ENCODE peak calls at places on chromosomes 5 and 9, in nine cellular contexts. K is RPMI7951; X is H4; V is fibroblast of lung; P is activated gamma-delta T cell treated with anti-CD3 and anti-CD28 coated beads, Interleukin-2, amount 50 U/mL, for 16 hours; G is Caki2; I is CD8-positive, alpha-beta T cell; L is left cardiac atrium; O is WERI-Rb-1. U is an unnamed sample.

GRCh38 chr5:65338606-65339151 is 143.0 kb downstream of the ADAMTS6 start:
- DNase-seq in G (no peak), I (no peak), L (no peak), X (no peak), K (peak; percentile 69), V (no peak), P (no peak), O (no peak), U (no peak)

GRCh38 chr5:87300744-87301143 is 33.1 kb downstream of the RASA1 start:
- DNase-seq in G (peak; percentile 66), P (peak; percentile 19), K (peak; percentile 95), X (peak; percentile 83), V (peak; percentile 84), I (no peak), O (no peak), L (no peak), U (no peak)

GRCh38 chr5:141729387-141730006 is 47.5 kb upstream of the ARAP3 start:
- DNase-seq in L (no peak), X (no peak), I (no peak), K (no peak), V (no peak), O (no peak), G (no peak), P (no peak), U (no peak)

GRCh38 chr5:145762833-145763232 is 72.3 kb downstream of the PRELID2 start:
- DNase-seq in X (no peak), V (no peak), G (no peak), O (no peak), K (no peak), I (no peak), P (no peak), L (no peak), U (no peak)

GRCh38 chr5:81579525-81579924 is 171.4 kb downstream of the SSBP2 start:
- DNase-seq in G (no peak), O (no peak), P (no peak), K (peak; percentile 38), V (peak; percentile 28), X (no peak), I (no peak), L (no peak), U (no peak)

GRCh38 chr5:112174959-112175594 is 244.0 kb downstream of the EPB41L4A start:
- DNase-seq in I (no peak), V (peak; percentile 49), K (peak; percentile 43), O (peak; percentile 25), G (peak; percentile 23), L (no peak), P (no peak), X (peak; percentile 40), U (peak; percentile 51)

GRCh38 chr9:33159058-33159759 is 7.9 kb downstream of the B4GALT1 start:
- DNase-seq in I (peak; percentile 52), K (peak; percentile 61), P (no peak), O (no peak), V (peak; percentile 87), X (peak; percentile 61), G (peak; percentile 76), L (peak; percentile 90), U (peak; percentile 79)

GRCh38 chr5:170467000-170467707 is 36.7 kb upstream of the KCNIP1 start:
- DNase-seq in O (no peak), X (peak; percentile 57), L (peak; percentile 41), V (peak; percentile 81), K (peak; percentile 93), G (peak; percentile 69), P (no peak), I (no peak), U (no peak)

GRCh38 chr5:113250341-113250953 is 184.3 kb downstream of the TSSK1B start:
- DNase-seq in I (no peak), P (no peak), L (peak; percentile 54), X (peak; percentile 69), V (peak; percentile 99), K (peak; percentile 52), G (no peak), O (no peak), U (no peak)

GRCh38 chr9:84230355-84231136 is 110.0 kb downstream of the SLC28A3 start:
- DNase-seq in O (peak; percentile 38), P (no peak), G (no peak), V (peak; percentile 44), L (no peak), X (peak; percentile 11), K (peak; percentile 79), I (no peak), U (no peak)

GRCh38 chr9:86407022-86407421 is 52.8 kb upstream of the TUT7 start:
- DNase-seq in L (no peak), K (peak; percentile 56), O (no peak), X (peak; percentile 66), V (peak; percentile 61), I (no peak), G (peak; percentile 68), P (no peak), U (no peak)

GRCh38 chr5:171493646-171494393 is 74.4 kb downstream of the FGF18 start:
- DNase-seq in P (no peak), X (no peak), K (no peak), O (peak; percentile 19), G (peak; percentile 10), L (no peak), V (no peak), I (no peak), U (no peak)

GRCh38 chr5:37873988-37874387 is 34.1 kb upstream of the GDNF start:
- DNase-seq in K (no peak), V (no peak), O (no peak), P (no peak), I (no peak), X (no peak), G (no peak), L (no peak), U (no peak)

GRCh38 chr5:137743031-137743640 is 7.2 kb upstream of the KLHL3 start:
- DNase-seq in I (peak; percentile 65), P (peak; percentile 53), G (peak; percentile 35), L (peak; percentile 45), K (peak; percentile 56), O (peak; percentile 64), V (peak; percentile 84), X (peak; percentile 78), U (peak; percentile 57)

GRCh38 chr9:113625456-113625855 is 161.9 kb downstream of the RGS3 start:
- DNase-seq in I (no peak), P (no peak), K (no peak), L (no peak), O (no peak), X (no peak), G (no peak), V (no peak), U (no peak)

U was measured in immature natural killer cell.